ENCODE peak calls at places on chromosomes 5 and 9, in nine cellular contexts. T is uterus, M is PC-3, C is RWPE1, V is right atrium auricular region, K is neuronal stem cell, O is mesenchymal stem cell, F is esophagus muscularis mucosa, H is caudate nucleus. X is an unnamed sample.

GRCh38 chr5:71587709-71588532 is 781 bp downstream of the MCCC2 start:
- DNase-seq in O (no peak), F (peak; percentile 78), V (no peak), K (no peak), T (no peak), C (no peak), M (peak; percentile 1), H (no peak), X (peak; percentile 8)

GRCh38 chr9:93254806-93255519 is 71.0 kb downstream of the WNK2 start:
- DNase-seq in T (no peak), K (no peak), H (no peak), M (no peak), V (no peak), F (no peak), O (no peak), C (no peak), X (peak; percentile 0)

GRCh38 chr9:89605181-89606048 is 603 bp downstream of the GADD45G start:
- DNase-seq in F (no peak), V (peak; percentile 84), T (peak; percentile 67), M (peak; percentile 20), C (peak; percentile 59), H (no peak), O (peak; percentile 81), K (peak; percentile 33), X (peak; percentile 60)

GRCh38 chr5:139682016-139682975 is 34.1 kb downstream of the CXXC5 start:
- DNase-seq in V (no peak), T (no peak), C (no peak), O (no peak), H (peak; percentile 76), M (no peak), K (no peak), F (no peak), X (no peak)

GRCh38 chr5:10563940-10564837 is at the start of gene ANKRD33B:
- DNase-seq in C (peak; percentile 63), T (peak; percentile 72), V (no peak), H (no peak), M (peak; percentile 88), O (peak; percentile 71), F (no peak), K (peak; percentile 77), X (peak; percentile 96)

GRCh38 chr9:123773783-123774182 is 156.1 kb downstream of the DENND1A start:
- DNase-seq in H (no peak), O (no peak), C (no peak), F (no peak), M (no peak), V (no peak), K (no peak), T (no peak), X (no peak)

GRCh38 chr5:57470339-57470738 is 12.3 kb downstream of the ACTBL2 start:
- DNase-seq in V (no peak), T (no peak), C (no peak), F (no peak), K (no peak), O (no peak), H (no peak), M (no peak), X (no peak)

GRCh38 chr5:35009059-35009458 is 38.7 kb downstream of the AGXT2 start:
- DNase-seq in V (no peak), M (no peak), C (no peak), K (no peak), F (no peak), T (no peak), O (peak; percentile 5), H (no peak), X (no peak)

GRCh38 chr9:113370806-113371325 is 5.9 kb downstream of the HDHD3 start:
- DNase-seq in T (no peak), H (no peak), M (no peak), O (no peak), K (no peak), C (no peak), V (no peak), F (no peak), X (no peak)

GRCh38 chr9:113368348-113368747 is 8.4 kb downstream of the HDHD3 start:
- DNase-seq in O (no peak), M (no peak), T (no peak), H (no peak), V (no peak), C (no peak), K (no peak), F (no peak), X (no peak)

GRCh38 chr9:113369583-113370140 is 7.1 kb downstream of the HDHD3 start:
- DNase-seq in F (no peak), C (no peak), M (no peak), T (no peak), V (no peak), K (no peak), H (no peak), O (no peak), X (no peak)

GRCh38 chr9:113372059-113372458 is 4.7 kb downstream of the HDHD3 start:
- DNase-seq in M (no peak), K (no peak), T (no peak), C (no peak), O (no peak), H (no peak), V (no peak), F (no peak), X (no peak)

DNA sequence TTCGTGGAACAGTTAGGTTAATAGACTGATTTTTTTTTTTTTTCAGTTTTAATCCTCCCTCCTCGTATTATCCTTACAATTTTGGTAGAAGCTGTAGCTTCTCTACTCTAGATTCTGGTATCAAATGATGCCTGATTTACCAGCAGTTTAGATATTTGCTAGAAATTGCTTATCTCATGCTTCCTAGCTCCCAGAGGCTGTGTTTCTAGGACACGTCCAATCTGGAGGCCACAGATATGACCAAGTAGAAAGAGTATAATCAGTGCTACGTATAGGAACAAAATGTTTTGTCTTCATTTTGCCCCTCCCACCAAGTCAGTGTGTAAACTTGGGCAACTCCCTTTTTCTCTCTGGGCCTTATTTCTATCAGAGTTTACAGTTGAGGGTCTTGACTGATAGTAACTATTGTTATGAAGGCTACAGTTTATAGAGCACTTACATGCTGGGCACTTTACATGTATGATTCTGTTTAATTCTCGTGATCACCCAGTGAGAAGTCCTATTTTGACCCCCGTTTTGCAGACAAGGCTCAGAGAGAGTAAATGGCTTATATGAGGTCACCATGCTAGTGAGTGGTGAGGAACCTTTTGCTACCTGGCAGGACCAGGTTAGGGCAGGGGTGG is 7.7 kb downstream of the HDHD3 start:
- DNase-seq in F (no peak), C (no peak), M (no peak), H (no peak), V (no peak), O (no peak), T (no peak), K (no peak), X (no peak)
- H3K27ac ChIP-seq in F (no peak overlapping the region), C (no peak overlapping the region), M (no peak overlapping the region), H (no peak overlapping the region), V (no peak overlapping the region), O (no peak overlapping the region), T (no peak overlapping the region), K (no peak overlapping the region), X (no peak overlapping the region)

GRCh38 chr9:106954562-106954961 is 91.6 kb downstream of the ZNF462 start:
- DNase-seq in K (no peak), O (peak; percentile 6), C (peak; percentile 36), V (no peak), M (peak; percentile 48), H (no peak), F (no peak), T (no peak), X (no peak)

GRCh38 chr9:106954974-106955850 is 92.2 kb downstream of the ZNF462 start:
- DNase-seq in F (no peak), K (no peak), C (no peak), O (no peak), V (no peak), T (no peak), H (no peak), M (peak; percentile 83), X (no peak)

GRCh38 chr9:106958955-106959657 is 96.1 kb downstream of the ZNF462 start:
- DNase-seq in H (no peak), F (no peak), M (peak; percentile 65), O (no peak), C (peak; percentile 35), T (no peak), K (no peak), V (no peak), X (no peak)

GRCh38 chr9:106960238-106960637 is 97.3 kb downstream of the ZNF462 start:
- DNase-seq in K (no peak), F (peak; percentile 57), C (no peak), T (no peak), V (no peak), O (no peak), M (no peak), H (no peak), X (no peak)

DNA sequence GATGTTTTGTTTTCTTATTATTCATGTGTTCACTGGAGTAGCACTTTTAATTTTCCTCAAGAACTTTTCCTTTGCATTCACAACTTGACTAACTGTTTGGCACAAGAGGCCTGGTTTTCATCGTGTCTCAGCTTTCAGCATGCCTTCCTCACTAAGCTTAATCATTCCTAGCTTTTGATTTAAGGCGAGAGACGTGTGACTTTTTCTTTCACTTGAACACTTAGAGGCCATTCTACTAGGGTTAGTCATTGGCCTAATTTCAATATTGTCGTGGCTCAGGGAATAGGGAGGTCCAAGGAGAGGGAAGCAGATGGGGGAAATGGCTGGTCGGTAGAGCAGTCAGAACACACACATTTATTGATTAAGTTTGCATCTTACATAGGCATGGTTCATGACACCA is 94.0 kb downstream of the ZNF462 start:
- DNase-seq in H (no peak), O (peak; percentile 63), C (no peak), F (no peak), M (no peak), V (no peak), K (no peak), T (no peak), X (no peak)
- H3K27ac ChIP-seq in H (no peak overlapping the region), O (peak overlapping the region; percentile 88), C (no peak overlapping the region), F (no peak overlapping the region), M (no peak overlapping the region), V (no peak overlapping the region), K (no peak overlapping the region), T (no peak overlapping the region), X (no peak overlapping the region)

DNA sequence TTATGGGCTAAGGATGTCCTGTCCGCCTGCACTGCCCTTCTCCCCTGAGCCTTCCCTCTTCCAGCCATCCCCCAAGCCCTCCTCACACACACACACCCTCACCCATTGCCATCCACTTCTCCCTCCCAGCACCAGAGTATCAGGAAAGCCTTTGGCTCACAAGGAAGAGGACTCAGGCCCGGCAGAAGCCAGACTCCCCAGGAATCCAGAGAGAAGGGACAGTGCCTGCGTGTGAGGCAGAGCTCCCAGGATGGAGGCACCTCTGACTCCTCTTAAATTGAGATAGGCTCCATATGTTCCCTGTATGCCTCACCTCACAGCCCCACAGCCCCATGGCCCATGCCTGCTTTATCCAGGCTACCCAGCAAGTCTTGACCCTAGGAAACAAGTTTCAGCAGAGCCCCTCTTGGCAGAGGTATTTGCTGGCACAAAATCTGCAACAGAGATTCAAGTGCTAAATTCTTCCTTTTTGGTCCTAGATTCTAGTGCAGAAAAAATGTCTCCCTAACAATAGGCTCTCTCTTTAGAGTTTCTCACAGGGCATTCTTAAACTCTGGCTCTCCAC is 769 bp downstream of the IL17B start:
- DNase-seq in K (no peak), V (no peak), M (no peak), T (no peak), H (no peak), C (no peak), F (no peak), O (no peak), X (no peak)
- H3K27ac ChIP-seq in K (no peak overlapping the region), V (peak overlapping the region; percentile 93), M (no peak overlapping the region), T (peak overlapping the region; percentile 95), H (no peak overlapping the region), C (peak overlapping the region; percentile 75), F (peak overlapping the region; percentile 94), O (no peak overlapping the region), X (no peak overlapping the region)

GRCh38 chr5:141003026-141003425 is 36.8 kb downstream of the PCDHAC2 start:
- DNase-seq in C (no peak), O (no peak), F (no peak), K (no peak), T (no peak), H (no peak), V (no peak), M (peak; percentile 60), X (no peak)

GRCh38 chr5:141003791-141004601 is 37.7 kb downstream of the PCDHAC2 start:
- DNase-seq in C (peak; percentile 98), T (no peak), F (no peak), O (peak; percentile 47), K (no peak), M (peak; percentile 95), H (no peak), V (no peak), X (peak; percentile 72)

GRCh38 chr5:141001466-141001853 is 35.2 kb downstream of the PCDHAC2 start:
- DNase-seq in V (no peak), O (peak; percentile 31), M (peak; percentile 60), H (no peak), K (no peak), T (peak; percentile 16), C (peak; percentile 96), F (no peak), X (peak; percentile 89)

GRCh38 chr5:141002667-141002965 is 36.3 kb downstream of the PCDHAC2 start:
- DNase-seq in C (no peak), F (no peak), V (no peak), T (no peak), O (no peak), K (no peak), M (no peak), H (no peak), X (no peak)

DNA sequence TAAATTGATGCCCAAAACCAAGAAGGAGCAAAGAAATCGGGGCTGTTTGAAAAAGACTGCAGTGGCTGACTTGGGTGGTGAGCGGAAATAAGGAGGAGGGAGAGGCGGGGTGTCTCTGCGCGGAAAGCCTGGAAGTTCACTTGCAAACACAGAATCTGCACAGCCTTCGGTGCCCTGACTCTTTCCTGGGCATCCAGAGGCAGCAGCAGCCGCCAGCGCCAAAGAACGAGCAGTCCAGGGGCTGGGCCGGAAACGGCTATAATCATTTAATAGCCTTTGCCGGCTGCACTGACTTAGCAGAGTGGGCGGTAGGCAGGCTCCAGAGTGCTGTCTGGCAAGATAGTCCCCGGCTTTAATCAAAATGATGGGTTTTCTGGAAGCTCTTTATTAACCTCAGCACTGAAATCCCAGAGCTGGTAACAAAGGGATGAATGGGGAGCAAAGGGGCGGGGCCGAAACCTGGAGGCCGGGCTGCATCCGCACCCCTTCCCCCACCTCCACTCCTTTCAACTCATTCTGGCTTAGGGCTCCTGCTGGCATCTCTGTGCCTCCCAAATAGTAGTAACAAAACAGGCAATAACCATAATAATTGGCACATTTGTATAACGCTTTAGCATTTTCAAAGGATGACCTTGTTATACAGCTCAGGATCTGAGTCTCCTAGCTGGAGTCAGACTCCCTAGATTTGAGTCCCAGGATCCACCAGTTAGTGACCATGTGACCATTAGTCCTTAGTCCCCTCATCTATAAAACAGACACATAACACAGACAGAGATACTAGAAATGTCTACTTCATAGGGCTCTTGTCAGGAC is 35.8 kb downstream of the PCDHAC2 start:
- DNase-seq in H (no peak), K (peak; percentile 65), C (peak; percentile 72), F (no peak), M (peak; percentile 48), V (no peak), T (no peak), O (peak; percentile 37), X (peak; percentile 93)
- H3K27ac ChIP-seq in H (no peak overlapping the region), K (peak overlapping the region; percentile 95), C (peak overlapping the region; percentile 98), F (no peak overlapping the region), M (peak overlapping the region; percentile 90), V (no peak overlapping the region), T (no peak overlapping the region), O (peak overlapping the region; percentile 60), X (peak overlapping the region; percentile 97)